ENCODE peak calls at places on chromosome 13, in six cellular contexts. Q is naive thymus-derived CD8-positive, alpha-beta T cell; C is H9; P is amniotic epithelial cell; L is activated CD4-positive, alpha-beta T cell treated with anti-CD3 and anti-CD28 coated beads for 1 hour; T is central memory CD8-positive, alpha-beta T cell. U is an unnamed sample.
A peak's percentile ranks its signal among the peaks of the same experiment; 100 is the strongest.

GRCh38 chr13:20825476-20825875 is 51.7 kb upstream of the EEF1AKMT1 start:
- DNase-seq in C (no peak), Q (no peak), P (peak; percentile 50), L (no peak), T (no peak), U (no peak)

GRCh38 chr13:39527961-39528720 is 74.9 kb downstream of the LHFPL6 start:
- DNase-seq in P (peak; percentile 87), L (no peak), T (no peak), C (no peak), Q (no peak), U (no peak)

GRCh38 chr13:93217701-93218100 is 8.9 kb upstream of the GPC6 start:
- DNase-seq in P (no peak), C (no peak), L (no peak), T (no peak), Q (no peak), U (no peak)

GRCh38 chr13:109787135-109787954 is 962 bp upstream of the IRS2 start:
- DNase-seq in C (peak; percentile 62), L (no peak), P (peak; percentile 44), T (no peak), Q (peak; percentile 52), U (peak; percentile 92)

GRCh38 chr13:49341517-49341916 is 93.8 kb downstream of the CDADC1 start:
- DNase-seq in Q (no peak), T (no peak), C (no peak), P (no peak), L (no peak), U (no peak)

GRCh38 chr13:53445682-53446081 is 417.1 kb downstream of the OLFM4 start:
- DNase-seq in C (no peak), P (no peak), Q (no peak), L (no peak), T (no peak), U (no peak)

GRCh38 chr13:43758834-43759233 is 27.9 kb downstream of the ENOX1 start:
- DNase-seq in T (no peak), Q (no peak), P (no peak), L (no peak), C (no peak), U (no peak)

GRCh38 chr13:101455863-101456262 is 3.4 kb downstream of the ITGBL1 start:
- DNase-seq in P (peak; percentile 98), L (no peak), Q (no peak), T (no peak), C (no peak), U (no peak)

GRCh38 chr13:41916173-41916954 is 44.5 kb downstream of the VWA8 start:
- DNase-seq in L (no peak), T (no peak), Q (no peak), P (peak; percentile 83), C (no peak), U (no peak)

GRCh38 chr13:24116103-24116502 is 44.4 kb upstream of the SPATA13 start:
- DNase-seq in P (no peak), T (no peak), Q (no peak), C (no peak), L (no peak), U (no peak)